ENCODE peak calls at places on chromosomes 1 and 21, in nine cellular contexts. A is hepatocyte, Q is GM23338, C is MM.1S, R is neural progenitor cell, U is PC-3, P is SK-N-SH, X is HCT116, Z is OCI-LY7. W is an unnamed sample.

GRCh38 chr1:180165509-180166435 is 11.1 kb downstream of the QSOX1 start:
- DNase-seq in X (no peak), C (no peak), R (no peak), P (no peak), Z (no peak), U (no peak), Q (no peak), A (no peak), W (no peak)

GRCh38 chr1:9589719-9590157 is 1.0 kb downstream of the TMEM201 start:
- DNase-seq in C (no peak), Q (no peak), P (no peak), U (peak), X (no peak), A (no peak), Z (peak), R (no peak), W (peak)

GRCh38 chr1:229248821-229249817 is 21.8 kb upstream of the RAB4A start:
- DNase-seq in R (no peak), U (no peak), X (no peak), C (no peak), P (no peak), A (no peak), Q (no peak), Z (no peak), W (no peak)

GRCh38 chr1:91278754-91279153 is 125.9 kb downstream of the HFM1 start:
- DNase-seq in Q (peak), R (peak), A (peak), Z (peak), U (peak), X (peak), P (peak), C (peak), W (peak)

GRCh38 chr1:24464378-24464770 is 38.3 kb upstream of the RCAN3 start:
- DNase-seq in C (no peak), Z (no peak), X (no peak), U (no peak), Q (peak), P (no peak), A (no peak), R (peak), W (peak)

GRCh38 chr1:240027059-240027462 is 64.6 kb upstream of the FMN2 start:
- DNase-seq in A (peak), Q (peak), Z (peak), P (peak), U (peak), R (peak), C (peak), X (no peak), W (peak)

GRCh38 chr21:35932232-35932911 is 128.0 kb downstream of the SETD4 start:
- DNase-seq in Z (peak), U (peak), R (no peak), Q (no peak), P (no peak), A (peak), X (peak), C (peak), W (peak)

GRCh38 chr1:220748091-220748934 is at the start of gene MTARC2:
- DNase-seq in U (peak), A (peak), X (peak), Z (no peak), P (peak), R (peak), Q (peak), C (peak), W (peak)

GRCh38 chr1:21814241-21814918 is 2.3 kb downstream of the LDLRAD2 start:
- DNase-seq in Z (peak), R (peak), U (no peak), C (no peak), P (peak), A (peak), Q (peak), X (no peak), W (no peak)

GRCh38 chr1:226799634-226800281 is 60.7 kb upstream of the ITPKB start:
- DNase-seq in P (no peak), U (no peak), Q (no peak), C (no peak), A (peak), Z (no peak), R (no peak), X (no peak), W (no peak)

GRCh38 chr21:34215911-34216310 is 142.5 kb downstream of the MRPS6 start:
- DNase-seq in X (no peak), U (no peak), Q (no peak), C (no peak), Z (no peak), A (no peak), R (no peak), P (no peak), W (no peak)

GRCh38 chr1:161730050-161730564 is 8.8 kb downstream of the FCRLB start:
- DNase-seq in C (no peak), Z (no peak), A (no peak), U (peak), P (no peak), X (no peak), R (no peak), Q (no peak), W (peak)

GRCh38 chr1:48931571-48932251 is 155.0 kb upstream of the BEND5 start:
- DNase-seq in R (no peak), Q (peak), X (no peak), U (peak), Z (no peak), P (no peak), C (no peak), A (peak), W (peak)

GRCh38 chr1:1470626-1471388 is 758 bp upstream of the ATAD3B start:
- DNase-seq in Q (peak), U (peak), R (peak), P (no peak), A (peak), C (peak), Z (peak), X (no peak), W (no peak)

GRCh38 chr1:92831368-92831761 is 475 bp upstream of the RPL5 start:
- DNase-seq in U (no peak), X (no peak), P (peak), A (no peak), R (peak), Z (no peak), Q (peak), C (no peak), W (peak)

GRCh38 chr1:192529811-192530210 is 45.8 kb upstream of the RGS1 start:
- DNase-seq in Q (no peak), P (no peak), Z (no peak), U (no peak), A (no peak), C (no peak), R (no peak), X (no peak), W (no peak)

GRCh38 chr21:44450999-44451398 is 4.3 kb upstream of the LRRC3 start:
- DNase-seq in C (no peak), A (no peak), Q (no peak), Z (no peak), U (no peak), X (no peak), P (no peak), R (no peak), W (no peak)

GRCh38 chr1:230169454-230170152 is 102.6 kb downstream of the GALNT2 start:
- DNase-seq in P (no peak), Z (peak), A (no peak), X (no peak), U (no peak), C (peak), Q (no peak), R (no peak), W (no peak)

GRCh38 chr1:11857164-11857853 is 1.4 kb downstream of the NPPB start:
- DNase-seq in Z (peak), U (no peak), X (no peak), P (no peak), C (no peak), A (no peak), R (no peak), Q (no peak), W (no peak)

GRCh38 chr1:167922611-167923074 is 8.7 kb upstream of the ADCY10 start:
- DNase-seq in Z (no peak), U (peak), R (no peak), P (no peak), C (no peak), Q (no peak), A (no peak), X (no peak), W (no peak)

GRCh38 chr1:145977016-145977415 is 12.5 kb downstream of the POLR3GL start:
- DNase-seq in P (no peak), R (no peak), X (no peak), C (no peak), Q (no peak), A (no peak), U (no peak), Z (no peak), W (no peak)

GRCh38 chr1:151539321-151540020 is 638 bp upstream of the TUFT1 start:
- DNase-seq in Z (peak), C (peak), A (peak), Q (peak), U (peak), P (no peak), R (peak), X (peak), W (peak)

GRCh38 chr1:217348960-217349664 is 281.8 kb downstream of the GPATCH2 start:
- DNase-seq in Z (no peak), C (no peak), Q (no peak), X (no peak), U (peak), R (no peak), A (no peak), P (no peak), W (no peak)

GRCh38 chr1:235270625-235271024 is 57.4 kb downstream of the ARID4B start:
- DNase-seq in P (no peak), A (no peak), C (peak), X (no peak), Q (peak), R (no peak), Z (no peak), U (no peak), W (peak)

GRCh38 chr1:17281775-17282181 is 26.2 kb upstream of the PADI4 start:
- DNase-seq in A (no peak), C (peak), Z (no peak), P (no peak), R (no peak), U (no peak), X (no peak), Q (no peak), W (no peak)

GRCh38 chr1:38923607-38924006 is 18.0 kb downstream of the RHBDL2 start:
- DNase-seq in Q (no peak), P (no peak), R (no peak), Z (no peak), X (no peak), U (peak), C (no peak), A (peak), W (no peak)

GRCh38 chr1:8091691-8092090 is 65.6 kb upstream of the ERRFI1 start:
- DNase-seq in A (no peak), C (no peak), R (no peak), U (no peak), X (no peak), Q (no peak), P (no peak), Z (no peak), W (no peak)

GRCh38 chr1:234907585-234908457 is 220.8 kb downstream of the TOMM20 start:
- DNase-seq in C (no peak), U (no peak), A (peak), R (no peak), Z (no peak), Q (no peak), P (peak), X (no peak), W (peak)

GRCh38 chr1:213953816-213954215 is 34.0 kb upstream of the PROX1 start:
- DNase-seq in P (no peak), Q (no peak), R (no peak), C (no peak), Z (no peak), A (no peak), X (no peak), U (no peak), W (no peak)

GRCh38 chr1:224565611-224566406 is 50.3 kb upstream of the CNIH3 start:
- DNase-seq in Q (no peak), A (no peak), R (no peak), Z (no peak), P (no peak), X (no peak), U (peak), C (no peak), W (no peak)
- TF ChIP-seq EZH2phosphoT487 in Q (no peak), A (no peak), R (no peak), Z (no peak), P (no peak), X (no peak), U (no peak), C (no peak), W (no peak)

DNA sequence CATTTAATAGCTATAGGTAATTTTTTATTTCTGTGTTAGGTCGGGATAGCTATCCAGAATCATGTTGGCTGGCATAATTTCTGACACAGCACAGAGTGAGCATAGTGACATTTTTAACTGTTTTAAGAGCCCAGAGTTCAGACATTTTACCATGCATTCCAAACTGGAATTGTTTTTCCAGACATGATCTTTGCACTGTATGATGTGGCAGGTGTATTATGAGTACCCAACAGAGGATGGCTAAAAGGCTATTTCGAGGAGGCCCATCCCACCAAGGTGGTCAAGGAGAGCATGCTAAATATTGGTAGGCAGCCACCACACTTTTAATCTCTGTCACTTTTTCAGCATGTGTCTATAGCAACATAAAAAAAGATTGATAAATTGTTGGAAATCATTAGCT is 137.3 kb upstream of the ST6GALNAC5 start:
- DNase-seq in R (no peak), A (no peak), Z (no peak), C (no peak), Q (no peak), P (no peak), U (no peak), X (no peak), W (no peak)
- H3K4me2 ChIP-seq in R (no peak), A (no peak), Z (no peak), C (no peak), Q (no peak), P (no peak), U (no peak), X (no peak), W (no peak)

GRCh38 chr1:154838473-154838872 is 31.6 kb downstream of the KCNN3 start:
- DNase-seq in U (no peak), A (no peak), C (no peak), P (no peak), R (no peak), Q (no peak), Z (no peak), X (no peak), W (no peak)

GRCh38 chr1:154835531-154836285 is 34.4 kb downstream of the KCNN3 start:
- DNase-seq in P (no peak), C (no peak), R (no peak), Q (no peak), X (no peak), Z (no peak), U (no peak), A (no peak), W (no peak)

GRCh38 chr1:154838988-154839387 is 31.1 kb downstream of the KCNN3 start:
- DNase-seq in Z (no peak), A (no peak), U (no peak), Q (no peak), X (no peak), P (no peak), C (no peak), R (no peak), W (no peak)

GRCh38 chr1:154837679-154838171 is 32.4 kb downstream of the KCNN3 start:
- DNase-seq in Q (no peak), A (no peak), U (no peak), R (no peak), C (peak), P (no peak), X (no peak), Z (peak), W (no peak)

GRCh38 chr1:154837034-154837678 is 32.9 kb downstream of the KCNN3 start:
- DNase-seq in P (no peak), U (no peak), R (no peak), C (no peak), Z (no peak), A (no peak), X (no peak), Q (no peak), W (no peak)
- TF ChIP-seq EZH2phosphoT487 in P (no peak), U (no peak), R (no peak), C (no peak), Z (no peak), A (no peak), X (no peak), Q (no peak), W (no peak)

DNA sequence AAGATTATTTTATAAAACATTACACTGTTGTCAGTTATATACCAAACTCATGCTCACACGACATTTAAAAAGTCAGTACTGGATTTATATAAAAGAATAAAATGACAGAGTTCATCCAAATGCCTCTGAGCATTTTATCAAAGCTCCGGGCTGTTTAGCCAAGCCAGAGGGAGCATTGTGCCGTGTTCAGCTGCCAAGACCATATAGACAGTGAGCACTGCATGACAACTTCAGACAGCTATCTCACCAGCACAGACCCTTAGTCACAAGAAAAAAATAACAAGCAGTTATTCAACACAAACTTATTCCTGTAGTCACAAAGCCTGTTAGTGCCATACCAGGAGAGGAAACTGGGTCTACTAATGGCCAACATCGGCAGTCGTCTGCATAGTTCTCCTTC is 88.0 kb upstream of the PBX1 start:
- DNase-seq in A (no peak), X (no peak), P (no peak), R (no peak), Z (no peak), Q (no peak), U (no peak), C (no peak), W (peak)
- H3K4me2 ChIP-seq in A (no peak), X (no peak), P (no peak), R (no peak), Z (no peak), Q (no peak), U (no peak), C (no peak), W (no peak)

W was measured in GM23248.